ENCODE peak calls at places on chromosome 3, in five cellular contexts. D, J, G, K and E are unnamed samples.

GRCh38 chr3:141279074-141279945 is 47.7 kb downstream of the PXYLP1 start:
- DNase-seq in D (no peak), J (no peak), G (peak; percentile 30), K (no peak), E (no peak)

GRCh38 chr3:141575879-141576743 is 89.3 kb downstream of the RASA2 start:
- DNase-seq in D (no peak), J (no peak), G (peak; percentile 68), K (peak; percentile 22), E (no peak)

GRCh38 chr3:156952011-156952410 is 125.9 kb downstream of the LEKR1 start:
- DNase-seq in D (no peak), J (no peak), G (no peak), K (no peak), E (no peak)

GRCh38 chr3:29694331-29694730 is 413.5 kb downstream of the RBMS3 start:
- DNase-seq in D (no peak), J (no peak), G (no peak), K (no peak), E (no peak)

GRCh38 chr3:188772886-188773285 is 398.9 kb upstream of the TPRG1 start:
- DNase-seq in D (no peak), J (no peak), G (peak; percentile 96), K (no peak), E (no peak)

GRCh38 chr3:49671291-49672288 is 2.6 kb upstream of the APEH start:
- DNase-seq in D (peak; percentile 72), J (peak; percentile 82), G (peak; percentile 60), K (peak; percentile 76), E (peak; percentile 71)

GRCh38 chr3:14518432-14518802 is 21.7 kb downstream of the GRIP2 start:
- DNase-seq in D (no peak), J (peak; percentile 37), G (no peak), K (no peak), E (no peak)

GRCh38 chr3:146969356-146969755 is 364.2 kb upstream of the PLSCR5 start:
- DNase-seq in D (no peak), J (no peak), G (no peak), K (no peak), E (no peak)

GRCh38 chr3:108159128-108159527 is 63.1 kb downstream of the IFT57 start:
- DNase-seq in D (no peak), J (no peak), G (peak; percentile 17), K (no peak), E (no peak)

GRCh38 chr3:149375824-149376196 is 1.6 kb downstream of the TM4SF1 start:
- DNase-seq in D (no peak), J (no peak), G (no peak), K (no peak), E (no peak)

GRCh38 chr3:149376728-149377407 is 581 bp downstream of the TM4SF1 start:
- DNase-seq in D (no peak), J (no peak), G (peak; percentile 76), K (no peak), E (no peak)

GRCh38 chr3:149375164-149375823 is 2.2 kb downstream of the TM4SF1 start:
- DNase-seq in D (no peak), J (no peak), G (peak; percentile 18), K (no peak), E (no peak)

GRCh38 chr3:149378420-149379388 is 1.3 kb upstream of the TM4SF1 start:
- DNase-seq in D (no peak), J (no peak), G (no peak), K (peak; percentile 53), E (no peak)

GRCh38 chr3:149377408-149378111 is at the start of gene TM4SF1:
- DNase-seq in D (peak; percentile 72), J (peak; percentile 70), G (peak; percentile 90), K (peak; percentile 86), E (no peak)
- H3K4me1 ChIP-seq in D (peaks cover 7% of the 10 kb centered on the region), J (peaks cover 6% of the 10 kb centered on the region), G (peaks cover 31% of the 10 kb centered on the region), K (no peaks in the 10 kb centered on the region), E (peaks cover 55% of the 10 kb centered on the region)

DNA sequence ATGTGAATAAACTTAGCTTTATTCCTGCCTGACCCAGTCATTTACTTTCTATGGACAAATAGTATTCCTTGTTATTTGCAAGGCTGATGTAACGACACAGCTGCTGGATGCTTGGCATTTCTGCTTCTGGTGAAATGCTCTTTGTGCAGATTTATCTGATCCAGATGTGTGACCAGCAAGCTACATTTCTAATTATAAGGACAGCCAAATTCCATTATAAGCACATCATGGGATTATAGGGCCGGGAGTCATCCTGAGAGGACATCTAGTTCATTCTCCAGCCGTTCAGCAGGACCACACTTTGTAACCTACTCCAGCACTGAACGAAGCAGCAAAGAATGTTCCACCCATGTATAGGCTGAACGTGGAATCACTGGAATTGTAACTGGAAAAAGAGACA is 42.9 kb downstream of the FNDC3B start:
- DNase-seq in D (no peak), J (peak; percentile 48), G (peak; percentile 96), K (no peak), E (no peak)
- H3K27ac ChIP-seq in D (peak overlapping the region; percentile 7), J (peak overlapping the region; percentile 50), G (peak overlapping the region; percentile 80), K (no peak overlapping the region), E (no peak overlapping the region)

DNA sequence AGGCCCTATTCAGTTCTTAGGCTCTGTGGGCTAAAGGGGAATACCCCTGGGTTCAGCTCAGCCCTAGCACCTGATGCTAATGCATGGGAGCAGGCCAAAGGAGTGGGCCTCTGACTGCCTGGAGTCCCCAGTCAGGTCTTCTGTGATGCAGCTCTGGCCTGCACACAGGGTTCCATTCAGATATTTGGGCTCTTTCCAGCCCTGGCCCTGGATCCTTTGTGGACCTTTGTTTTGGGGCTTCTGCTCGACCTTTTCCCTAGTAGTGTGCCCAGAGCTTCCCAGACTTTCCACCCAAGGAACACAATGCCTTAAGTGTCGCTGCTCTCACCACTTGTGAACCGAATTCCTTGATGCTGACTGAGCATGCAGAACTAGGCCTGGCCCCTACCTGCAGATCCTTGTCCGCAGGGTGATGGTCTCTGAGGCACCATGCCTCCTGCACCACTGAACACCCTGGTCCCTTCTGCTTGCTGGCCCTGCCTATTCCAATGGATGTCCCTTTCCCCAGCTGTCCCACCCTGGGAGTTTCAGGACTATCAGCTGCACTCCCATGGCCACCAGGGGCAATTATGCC is 5.1 kb downstream of the SEC13 start:
- DNase-seq in D (no peak), J (no peak), G (no peak), K (no peak), E (no peak)
- TF ChIP-seq CTCF in D (no peak), J (no peak), G (no peak), K (no peak), E (no peak)

DNA sequence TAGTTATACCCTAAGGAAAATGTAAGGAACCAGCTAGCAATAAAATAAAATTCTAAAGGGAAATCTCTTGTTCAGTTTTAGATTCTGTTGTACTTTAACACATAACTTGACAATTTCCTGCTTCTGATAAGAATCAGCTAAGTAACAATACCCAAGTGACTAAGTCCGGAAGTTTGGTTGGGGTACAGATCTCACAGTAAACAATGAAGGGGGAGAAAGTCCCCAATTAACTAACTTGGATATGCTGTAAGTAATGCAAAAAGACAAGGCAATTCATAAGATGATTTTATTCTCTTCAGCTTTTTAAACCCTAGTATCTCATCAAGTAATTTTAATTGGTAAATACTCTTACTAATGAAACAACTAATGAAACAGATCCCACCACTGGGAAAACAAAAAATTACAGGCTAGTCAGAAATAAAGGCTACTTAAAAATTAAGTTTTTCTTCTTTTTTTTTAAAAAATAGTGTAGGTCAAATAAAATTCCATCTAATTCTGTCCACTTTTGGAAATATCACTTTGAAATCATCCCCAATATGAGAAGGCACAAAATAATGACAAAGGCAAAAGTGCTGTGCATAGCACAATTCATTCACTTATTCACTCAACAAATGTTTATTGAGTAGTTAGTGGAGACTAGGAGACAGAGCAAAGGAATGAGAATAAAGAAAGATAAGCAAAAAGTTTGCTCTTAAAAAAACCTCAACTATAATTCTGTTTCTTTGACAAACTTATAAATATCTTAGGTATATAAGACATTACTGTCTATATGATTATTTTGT is 37.8 kb upstream of the IL20RB start:
- DNase-seq in D (no peak), J (no peak), G (no peak), K (no peak), E (no peak)
- H3K4me1 ChIP-seq in D (no peaks in the 10 kb centered on the region), J (peaks cover 27% of the 10 kb centered on the region), G (no peaks in the 10 kb centered on the region), K (no peaks in the 10 kb centered on the region), E (peaks cover 7% of the 10 kb centered on the region)

GRCh38 chr3:113247051-113247450 is 35.7 kb downstream of the BOC start:
- DNase-seq in D (no peak), J (no peak), G (no peak), K (no peak), E (no peak)
- H3K27ac ChIP-seq in D (no peak overlapping the region), J (peak overlapping the region; percentile 17), G (no peak overlapping the region), K (peak overlapping the region; percentile 37), E (no peak overlapping the region)

GRCh38 chr3:138118863-138119766 is 3.7 kb upstream of the DZIP1L start:
- DNase-seq in D (peak; percentile 75), J (peak; percentile 76), G (peak; percentile 73), K (no peak), E (no peak)
- TF ChIP-seq CTCF in D (peak; percentile 66), J (peak; percentile 75), G (peak; percentile 94), K (peak; percentile 94), E (peak; percentile 89)

GRCh38 chr3:38154625-38155255 is 10.6 kb upstream of the OXSR1 start:
- DNase-seq in D (peak; percentile 63), J (no peak), G (no peak), K (no peak), E (peak; percentile 89)

GRCh38 chr3:38157117-38157516 is 8.2 kb upstream of the OXSR1 start:
- DNase-seq in D (no peak), J (no peak), G (no peak), K (no peak), E (no peak)

GRCh38 chr3:38157562-38157961 is 7.8 kb upstream of the OXSR1 start:
- DNase-seq in D (no peak), J (no peak), G (no peak), K (no peak), E (peak; percentile 76)

GRCh38 chr3:38153986-38154608 is 11.2 kb upstream of the OXSR1 start:
- DNase-seq in D (no peak), J (no peak), G (peak; percentile 92), K (no peak), E (no peak)

DNA sequence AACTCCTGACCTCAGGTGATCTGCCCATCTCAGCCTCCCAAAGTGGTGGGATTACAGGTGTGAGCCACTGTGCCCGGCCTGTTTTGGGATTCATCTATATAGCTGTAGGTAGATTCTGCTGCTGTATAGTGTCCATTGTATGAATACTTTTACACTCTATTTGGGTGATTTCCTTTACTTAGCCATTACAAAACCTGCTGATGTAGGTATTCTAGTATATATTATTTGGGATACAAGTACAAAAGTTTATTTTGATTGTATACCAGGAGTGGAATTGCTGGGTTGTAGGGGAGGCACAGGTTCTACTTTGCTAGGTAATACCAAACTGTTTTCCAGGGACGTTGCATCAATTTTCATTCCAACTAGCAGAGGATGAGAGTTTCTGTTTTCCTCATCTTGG is 9.5 kb upstream of the OXSR1 start:
- DNase-seq in D (no peak), J (no peak), G (no peak), K (no peak), E (no peak)
- H3K4me1 ChIP-seq in D (no peaks in the 10 kb centered on the region), J (no peaks in the 10 kb centered on the region), G (no peaks in the 10 kb centered on the region), K (no peaks in the 10 kb centered on the region), E (peaks cover 64% of the 10 kb centered on the region)

GRCh38 chr3:170320471-170321121 is 36.9 kb upstream of the SKIL start:
- DNase-seq in D (no peak), J (no peak), G (no peak), K (no peak), E (no peak)
- H3K27ac ChIP-seq in D (no peak overlapping the region), J (no peak overlapping the region), G (no peak overlapping the region), K (no peak overlapping the region), E (no peak overlapping the region)

GRCh38 chr3:111895079-111895478 is 36.0 kb downstream of the PHLDB2 start:
- DNase-seq in D (no peak), J (no peak), G (peak; percentile 87), K (no peak), E (no peak)
- TF ChIP-seq CTCF in D (no peak), J (peak; percentile 53), G (peak; percentile 71), K (no peak), E (peak; percentile 11)